ENCODE peak calls at places on chromosomes 1 and 21, in nine cellular contexts. G is IMR-90, M is tibial artery, N is MM.1S, L is PC-3, J is aorta, V is heart left ventricle, B is A549, T is right lobe of liver. E is an unnamed sample. For H3K4me1, the result is how much of the 10 kb centered on the place peaks cover.

GRCh38 chr1:91816055-91816454 is 69.9 kb downstream of the TGFBR3 start:
- DNase-seq in N (no peak), B (no peak), M (no peak), T (no peak), G (no peak), L (no peak), J (no peak), V (no peak), E (no peak)

GRCh38 chr21:21614966-21615365 is 616.8 kb downstream of the NCAM2 start:
- DNase-seq in N (no peak), B (no peak), L (no peak), M (no peak), G (no peak), V (no peak), J (no peak), T (no peak), E (no peak)

GRCh38 chr1:86370627-86371026 is 25.5 kb downstream of the ODF2L start:
- DNase-seq in J (no peak), V (no peak), G (peak), B (no peak), M (no peak), L (no peak), T (no peak), N (no peak), E (no peak)

GRCh38 chr1:221117548-221117951 is 238.3 kb downstream of the HLX start:
- DNase-seq in G (peak), V (peak), B (peak), T (peak), J (no peak), L (peak), M (peak), N (no peak), E (no peak)

GRCh38 chr21:32611471-32611997 is 643 bp downstream of the CFAP298 start:
- DNase-seq in B (no peak), L (peak), T (no peak), G (peak), N (peak), J (no peak), V (no peak), M (no peak), E (peak)

GRCh38 chr1:8712413-8713229 is 104.8 kb downstream of the RERE start:
- DNase-seq in L (peak), T (no peak), G (peak), J (no peak), V (no peak), N (peak), M (no peak), B (peak), E (no peak)

GRCh38 chr1:84247425-84248220 is 53.9 kb upstream of the SAMD13 start:
- DNase-seq in N (no peak), G (peak), J (no peak), B (peak), V (no peak), L (peak), T (no peak), M (no peak), E (no peak)

GRCh38 chr1:234980657-234981396 is 147.8 kb downstream of the TOMM20 start:
- DNase-seq in B (peak), N (peak), L (peak), J (peak), T (peak), V (peak), G (peak), M (peak), E (no peak)

GRCh38 chr1:31785020-31785946 is 21.1 kb upstream of the ADGRB2 start:
- DNase-seq in L (no peak), G (no peak), T (peak), B (no peak), M (peak), V (no peak), N (no peak), J (peak), E (no peak)

GRCh38 chr1:57094749-57095148 is 128.9 kb upstream of the C8B start:
- DNase-seq in V (no peak), G (no peak), L (no peak), M (no peak), T (no peak), B (no peak), J (no peak), N (no peak), E (no peak)

GRCh38 chr1:32390904-32391480 is 3.2 kb downstream of the BSDC1 start:
- DNase-seq in N (no peak), G (no peak), M (no peak), L (no peak), B (no peak), J (no peak), V (no peak), T (no peak), E (no peak)

GRCh38 chr1:156725683-156726280 is 2.5 kb upstream of the METTL25B start:
- DNase-seq in B (peak), G (peak), L (peak), M (peak), N (peak), T (peak), V (peak), J (peak), E (peak)

GRCh38 chr21:25863747-25864146 is 129.0 kb downstream of the GABPA start:
- DNase-seq in V (no peak), J (no peak), N (no peak), T (no peak), B (no peak), G (no peak), M (no peak), L (no peak), E (no peak)

DNA sequence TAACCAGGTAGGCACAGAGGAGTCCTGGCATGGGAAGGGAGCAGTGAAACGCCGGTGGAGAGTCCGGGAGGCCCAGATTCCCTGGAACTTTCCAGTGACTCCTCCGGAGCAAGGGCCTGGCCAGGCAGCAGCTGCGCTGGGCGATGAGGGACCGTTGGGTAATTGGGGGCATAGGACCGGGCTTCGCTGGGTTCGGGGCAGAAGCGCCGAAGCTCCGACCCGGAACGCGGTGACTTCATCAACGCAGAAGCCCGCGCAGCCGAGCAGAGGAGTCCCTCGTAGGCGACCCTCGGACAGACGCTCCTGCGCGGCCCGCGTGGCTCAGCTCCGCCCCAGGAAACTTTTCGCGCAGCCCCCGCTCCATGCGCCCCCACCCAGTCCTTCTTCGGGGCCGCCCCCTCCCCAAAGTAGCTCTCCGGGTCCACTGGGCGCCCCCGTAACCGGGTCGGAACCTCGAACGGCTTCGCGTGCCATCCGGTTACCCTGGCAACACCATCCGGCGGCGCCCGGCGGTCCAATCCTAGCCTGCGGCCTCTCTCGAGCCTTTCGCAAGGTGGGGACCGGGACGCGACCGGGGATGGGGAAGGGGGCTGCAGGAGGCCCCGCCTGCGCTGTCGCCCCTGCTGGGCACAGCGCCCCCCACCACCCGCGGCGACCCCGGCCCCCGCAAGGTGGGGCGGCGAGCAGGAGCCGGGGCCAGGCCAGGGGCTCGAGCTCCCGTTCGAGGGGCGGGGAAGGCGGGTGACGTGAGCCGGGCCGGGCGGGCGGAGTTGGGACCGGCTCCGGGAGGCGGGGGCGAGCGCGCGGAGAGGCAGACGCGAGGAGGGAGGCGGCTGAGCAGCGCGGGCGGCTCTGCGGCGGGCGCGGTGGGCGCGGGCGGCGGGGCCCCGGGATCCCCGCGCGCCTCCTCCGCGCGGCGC is at the start of gene AJAP1:
- DNase-seq in T (no peak), V (no peak), L (no peak), B (no peak), G (no peak), J (peak), N (no peak), M (no peak), E (no peak)
- H3K27ac ChIP-seq in T (no peak), V (no peak), L (no peak), B (peak), G (no peak), J (no peak), N (no peak), M (no peak), E (no peak)

GRCh38 chr1:209769956-209770355 is 14.1 kb downstream of the TRAF3IP3 start:
- DNase-seq in V (no peak), T (no peak), M (no peak), J (no peak), B (no peak), G (no peak), L (no peak), N (no peak), E (no peak)
- H3K4me1 ChIP-seq in V (half or more), T (under half), M (under half), J (under half), B (under half), G (under half), L (under half), N (half or more), E (half or more)

DNA sequence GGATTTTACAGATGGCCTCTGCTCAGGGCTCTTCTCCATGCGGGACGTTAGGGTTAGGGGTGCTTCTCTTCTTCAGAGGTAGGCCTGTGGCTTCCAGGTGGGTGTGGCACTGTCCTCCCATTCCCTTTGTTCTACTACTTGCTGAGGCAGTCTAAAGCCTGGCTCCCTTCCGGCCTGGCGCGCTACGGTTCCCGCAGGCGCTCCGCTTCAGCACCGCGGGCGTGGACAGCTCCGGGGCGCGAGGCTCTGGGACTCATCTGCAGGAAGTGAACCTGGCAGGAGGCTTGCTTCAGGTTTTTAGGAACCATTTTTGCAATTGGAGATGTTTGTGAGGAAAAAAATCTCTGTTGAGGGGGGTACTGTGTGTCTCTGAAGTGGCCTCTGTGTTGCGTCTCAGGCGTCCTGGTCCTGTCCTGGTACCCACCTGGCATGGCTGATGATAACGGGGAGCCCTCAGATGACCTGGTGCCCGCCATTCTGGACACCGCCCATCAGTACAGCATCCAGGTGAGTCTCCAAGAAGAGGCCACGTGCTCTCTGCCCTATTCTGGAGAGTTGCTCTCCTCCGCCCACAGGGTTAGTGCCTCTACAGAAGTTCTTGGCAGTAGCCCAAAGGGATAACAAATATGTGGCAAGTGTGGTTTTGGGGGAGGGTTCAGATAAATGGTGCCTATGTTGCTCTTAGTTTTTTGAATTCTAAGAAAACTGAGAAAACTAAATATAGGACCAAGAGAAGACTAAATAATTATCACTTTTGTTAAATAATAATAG is 1.9 kb downstream of the MANEAL start:
- DNase-seq in G (peak), J (peak), L (no peak), V (peak), B (no peak), M (no peak), T (no peak), N (no peak), E (peak)
- H3K4me3 ChIP-seq in G (no peak), J (no peak), L (peak), V (no peak), B (no peak), M (no peak), T (no peak), N (peak), E (no peak)

GRCh38 chr1:54379481-54380284 is 26.5 kb downstream of the SSBP3 start:
- DNase-seq in J (peak), T (peak), B (no peak), V (peak), M (peak), N (no peak), L (no peak), G (peak), E (no peak)
- H3K27ac ChIP-seq in J (no peak), T (no peak), B (no peak), V (peak), M (peak), N (no peak), L (no peak), G (no peak), E (no peak)

DNA sequence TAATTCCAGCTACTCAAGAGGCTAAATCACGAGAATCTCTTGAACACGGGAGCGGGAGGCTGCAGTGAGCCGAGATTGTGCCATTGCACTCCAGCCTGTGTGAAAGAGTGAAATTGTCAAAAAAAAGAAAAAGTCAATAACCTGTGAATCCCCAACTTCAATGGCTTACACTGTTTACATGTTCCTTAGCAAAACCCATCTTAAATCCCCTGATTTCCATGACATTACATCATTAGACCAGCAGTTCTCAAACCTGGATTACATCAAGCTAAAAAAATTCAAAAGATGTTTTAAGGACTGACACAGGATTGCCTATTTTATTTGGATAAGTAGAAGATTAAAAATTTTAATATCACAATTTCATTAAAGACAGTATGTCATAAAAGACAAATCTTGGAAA is 12.4 kb downstream of the GPBP1L1 start:
- DNase-seq in L (no peak), N (no peak), J (no peak), V (no peak), G (peak), T (no peak), M (no peak), B (no peak), E (no peak)
- H3K4me1 ChIP-seq in L (under half), N (under half), J (under half), V (half or more), G (under half), T (under half), M (under half), B (under half), E (under half)

DNA sequence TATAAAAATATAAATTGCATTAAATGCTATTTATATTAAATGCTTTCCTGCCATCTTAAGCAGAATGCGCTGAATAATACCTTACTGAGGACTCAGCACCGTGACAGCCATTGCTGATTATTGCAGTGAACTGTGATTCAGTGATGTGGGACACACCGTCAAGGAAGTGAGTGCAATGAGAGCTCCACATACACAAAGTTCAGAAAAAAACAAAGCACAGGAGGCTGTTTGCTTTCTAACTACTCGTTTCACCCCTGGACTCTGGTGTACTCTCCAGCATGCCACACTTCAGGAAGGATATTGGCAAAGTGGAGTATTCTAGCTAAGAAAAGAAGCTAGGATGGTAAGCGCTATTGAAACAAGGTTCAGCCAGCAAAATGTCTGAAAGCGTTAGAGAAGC is 57.4 kb upstream of the CXADR start:
- DNase-seq in L (no peak), B (peak), V (no peak), M (no peak), J (no peak), N (no peak), G (no peak), T (no peak), E (no peak)
- H3K4me3 ChIP-seq in L (no peak), B (peak), V (no peak), M (no peak), J (no peak), N (no peak), G (no peak), T (no peak), E (no peak)

GRCh38 chr21:45041984-45042663 is 32.3 kb upstream of the ADARB1 start:
- DNase-seq in V (no peak), M (no peak), G (no peak), N (no peak), B (no peak), T (no peak), L (no peak), J (no peak), E (no peak)

GRCh38 chr21:45039309-45040113 is 34.9 kb upstream of the ADARB1 start:
- DNase-seq in M (no peak), L (no peak), N (no peak), B (no peak), T (peak), J (peak), V (no peak), G (no peak), E (no peak)

GRCh38 chr21:45040114-45040715 is 34.2 kb upstream of the ADARB1 start:
- DNase-seq in N (no peak), M (peak), T (peak), J (peak), B (no peak), V (no peak), L (no peak), G (no peak), E (no peak)

GRCh38 chr21:45041351-45041805 is 33.0 kb upstream of the ADARB1 start:
- DNase-seq in N (no peak), L (no peak), B (no peak), T (no peak), J (peak), G (peak), V (peak), M (peak), E (no peak)

GRCh38 chr21:45040739-45041138 is 33.6 kb upstream of the ADARB1 start:
- DNase-seq in J (no peak), L (no peak), N (no peak), T (no peak), B (no peak), V (peak), M (peak), G (no peak), E (no peak)
- H3K27ac ChIP-seq in J (no peak), L (no peak), N (no peak), T (peak), B (peak), V (peak), M (peak), G (peak), E (no peak)